ENCODE peak calls at places on chromosomes 5 and 9, in seven cellular contexts. U, P, O, E, J, H and X are unnamed samples.

GRCh38 chr5:1541662-1542008 is 17.9 kb upstream of the LPCAT1 start:
- DNase-seq in U (peak; percentile 26), P (no peak), O (peak; percentile 6), E (no peak), J (no peak), H (no peak), X (peak; percentile 11)

GRCh38 chr5:175082346-175082745 is 358.0 kb downstream of the MSX2 start:
- DNase-seq in U (no peak), P (no peak), O (no peak), E (no peak), J (no peak), H (no peak), X (no peak)

GRCh38 chr5:53338971-53339370 is 141.5 kb upstream of the FST start:
- DNase-seq in U (no peak), P (no peak), O (no peak), E (no peak), J (no peak), H (no peak), X (no peak)

GRCh38 chr9:86723351-86723750 is 224.0 kb downstream of the GAS1 start:
- DNase-seq in U (no peak), P (no peak), O (no peak), E (no peak), J (peak; percentile 33), H (no peak), X (no peak)

GRCh38 chr9:100479820-100480219 is 6.9 kb downstream of the TMEFF1 start:
- DNase-seq in U (no peak), P (no peak), O (no peak), E (no peak), J (no peak), H (no peak), X (no peak)

GRCh38 chr9:34701023-34701768 is 8.7 kb downstream of the CCL21 start:
- DNase-seq in U (peak; percentile 94), P (peak; percentile 76), O (peak; percentile 70), E (peak; percentile 34), J (peak; percentile 85), H (peak; percentile 64), X (peak; percentile 76)

GRCh38 chr9:4575997-4576396 is 85.7 kb downstream of the SLC1A1 start:
- DNase-seq in U (no peak), P (no peak), O (no peak), E (no peak), J (no peak), H (no peak), X (no peak)

GRCh38 chr9:6219981-6220380 is 4.4 kb downstream of the IL33 start:
- DNase-seq in U (no peak), P (no peak), O (no peak), E (no peak), J (no peak), H (no peak), X (no peak)

GRCh38 chr9:757246-757881 is 84.1 kb upstream of the DMRT1 start:
- DNase-seq in U (no peak), P (no peak), O (no peak), E (peak; percentile 43), J (peak; percentile 78), H (no peak), X (no peak)

GRCh38 chr5:100623719-100624118 is 88.5 kb downstream of the FAM174A start:
- DNase-seq in U (no peak), P (no peak), O (no peak), E (no peak), J (no peak), H (no peak), X (no peak)

GRCh38 chr5:57117601-57118000 is 56.3 kb upstream of the GPBP1 start:
- DNase-seq in U (no peak), P (no peak), O (no peak), E (no peak), J (peak; percentile 19), H (no peak), X (no peak)

GRCh38 chr5:128551476-128551875 is 13.4 kb upstream of the FBN2 start:
- DNase-seq in U (no peak), P (no peak), O (no peak), E (no peak), J (peak; percentile 32), H (no peak), X (no peak)

GRCh38 chr5:74028976-74029375 is 403.0 kb downstream of the ARHGEF28 start:
- DNase-seq in U (no peak), P (no peak), O (no peak), E (no peak), J (no peak), H (no peak), X (no peak)

GRCh38 chr5:134206627-134207160 is 19.2 kb downstream of the PPP2CA start:
- DNase-seq in U (no peak), P (no peak), O (no peak), E (no peak), J (no peak), H (no peak), X (no peak)

GRCh38 chr9:126111556-126111955 is 215.1 kb upstream of the MVB12B start:
- DNase-seq in U (no peak), P (no peak), O (no peak), E (no peak), J (no peak), H (no peak), X (no peak)

GRCh38 chr5:72608297-72608696 is 101.1 kb upstream of the ZNF366 start:
- DNase-seq in U (no peak), P (peak; percentile 19), O (no peak), E (no peak), J (peak; percentile 23), H (peak; percentile 17), X (no peak)

GRCh38 chr9:124427281-124427680 is 12.0 kb upstream of the PSMB7 start:
- DNase-seq in U (no peak), P (no peak), O (no peak), E (no peak), J (no peak), H (no peak), X (no peak)